ENCODE peak calls at places on chromosomes 5 and 9, in nine cellular contexts. P is ovary; C is T-helper 2 cell; Z is neural progenitor cell; T is NCI-H446 treated with DMSO at 0.1 percent for 48 hours; F is AG04449; J is activated CD4-positive, alpha-beta T cell treated with anti-CD3 and anti-CD28 coated beads, Interleukin-2, amount 10 ng/mL, durations not matched to agents 7 days and 5 days; X is HT1080; D is caudate nucleus. V is an unnamed sample.

GRCh38 chr5:138824516-138824915 is 50.6 kb downstream of the LRRTM2 start:
- DNase-seq in P (no peak), C (no peak), Z (no peak), T (no peak), F (no peak), J (no peak), X (no peak), D (no peak), V (no peak)

GRCh38 chr9:27205198-27205597 is 91.8 kb downstream of the EQTN start:
- DNase-seq in P (no peak), C (no peak), Z (no peak), T (no peak), F (no peak), J (no peak), X (no peak), D (no peak), V (no peak)

GRCh38 chr5:57429513-57430120 is 53.0 kb downstream of the ACTBL2 start:
- DNase-seq in P (no peak), C (no peak), Z (no peak), T (peak), F (no peak), J (no peak), X (no peak), D (no peak), V (no peak)

GRCh38 chr5:57650360-57651069 is 167.9 kb upstream of the ACTBL2 start:
- DNase-seq in P (no peak), C (no peak), Z (peak), T (peak), F (no peak), J (peak), X (peak), D (no peak), V (no peak)

GRCh38 chr5:83927140-83927733 is 206.6 kb upstream of the HAPLN1 start:
- DNase-seq in P (no peak), C (no peak), Z (peak), T (peak), F (no peak), J (peak), X (peak), D (peak), V (peak)

GRCh38 chr9:2260401-2261306 is 245.5 kb downstream of the SMARCA2 start:
- DNase-seq in P (no peak), C (no peak), Z (no peak), T (no peak), F (no peak), J (no peak), X (peak), D (no peak), V (no peak)

GRCh38 chr5:157148734-157149615 is 6.3 kb upstream of the MED7 start:
- DNase-seq in P (peak), C (peak), Z (peak), T (peak), F (no peak), J (peak), X (peak), D (peak), V (no peak)

GRCh38 chr5:176716320-176716719 is 69.0 kb downstream of the TSPAN17 start:
- DNase-seq in P (no peak), C (no peak), Z (no peak), T (peak), F (peak), J (no peak), X (peak), D (no peak), V (no peak)

GRCh38 chr5:160369990-160370712 is at the start of gene C1QTNF2:
- DNase-seq in P (peak), C (no peak), Z (peak), T (no peak), F (no peak), J (peak), X (peak), D (peak), V (peak)

GRCh38 chr9:105667867-105668266 is 5.6 kb downstream of the TAL2 start:
- DNase-seq in P (no peak), C (no peak), Z (peak), T (no peak), F (no peak), J (no peak), X (no peak), D (no peak), V (no peak)

GRCh38 chr5:87113848-87114247 is 153.8 kb upstream of the RASA1 start:
- DNase-seq in P (no peak), C (no peak), Z (no peak), T (no peak), F (peak), J (no peak), X (peak), D (no peak), V (no peak)

GRCh38 chr5:58012801-58013315 is 447.0 kb downstream of the PLK2 start:
- DNase-seq in P (no peak), C (no peak), Z (no peak), T (no peak), F (no peak), J (no peak), X (no peak), D (no peak), V (no peak)

GRCh38 chr5:149667084-149667826 is 62.9 kb upstream of the PPARGC1B start:
- DNase-seq in P (no peak), C (no peak), Z (peak), T (no peak), F (no peak), J (peak), X (peak), D (no peak), V (peak)

GRCh38 chr9:132513416-132513815 is 69.0 kb upstream of the BARHL1 start:
- DNase-seq in P (no peak), C (no peak), Z (no peak), T (no peak), F (no peak), J (no peak), X (no peak), D (no peak), V (no peak)

GRCh38 chr5:100647461-100648230 is 112.5 kb downstream of the FAM174A start:
- DNase-seq in P (peak), C (no peak), Z (peak), T (no peak), F (no peak), J (no peak), X (no peak), D (no peak), V (peak)

GRCh38 chr9:121844090-121844489 is 192.7 kb downstream of the DAB2IP start:
- DNase-seq in P (no peak), C (no peak), Z (no peak), T (no peak), F (no peak), J (no peak), X (no peak), D (no peak), V (no peak)

GRCh38 chr9:93319301-93319991 is 132.0 kb upstream of the FAM120A start:
- DNase-seq in P (no peak), C (no peak), Z (no peak), T (no peak), F (no peak), J (no peak), X (no peak), D (no peak), V (peak)

GRCh38 chr5:78757269-78758053 is 108.9 kb upstream of the LHFPL2 start:
- DNase-seq in P (peak), C (no peak), Z (no peak), T (no peak), F (no peak), J (peak), X (peak), D (no peak), V (no peak)

GRCh38 chr5:36680066-36680465 is 73.7 kb downstream of the SLC1A3 start:
- DNase-seq in P (no peak), C (no peak), Z (no peak), T (no peak), F (no peak), J (no peak), X (no peak), D (no peak), V (peak)

GRCh38 chr9:94801685-94802084 is 75.2 kb downstream of the AOPEP start:
- DNase-seq in P (no peak), C (no peak), Z (no peak), T (no peak), F (no peak), J (no peak), X (no peak), D (no peak), V (no peak)

GRCh38 chr5:38994329-38994927 is 79.8 kb downstream of the RICTOR start:
- DNase-seq in P (no peak), C (no peak), Z (peak), T (peak), F (no peak), J (peak), X (peak), D (no peak), V (no peak)

GRCh38 chr5:120803282-120803681 is 339.2 kb downstream of the PRR16 start:
- DNase-seq in P (no peak), C (no peak), Z (no peak), T (no peak), F (no peak), J (no peak), X (peak), D (no peak), V (no peak)

GRCh38 chr5:42842860-42843641 is 31.4 kb upstream of the SELENOP start:
- DNase-seq in P (no peak), C (no peak), Z (no peak), T (no peak), F (no peak), J (no peak), X (no peak), D (no peak), V (no peak)

V was measured in tibial artery.